ENCODE peak calls at places on chromosome 7, in eight cellular contexts. E is stimulated activated CD4-positive, alpha-beta T cell treated with anti-CD3 and anti-CD28 coated beads, Interleukin-1b, Interleukin-23, amount 100 ng/mL, for 1 hour; I is ascending aorta; V is T-helper 17 cell; G is activated B cell treated with CpG ODN at 0.5 μM for 24 hours; C is iPS DF 19.7; T is RCC 7860; D is COR-L47. Y is an unnamed sample.

GRCh38 chr7:97357459-97357858 is 240.0 kb downstream of the SDHAF3 start:
- DNase-seq in E (no peak), I (no peak), V (no peak), G (no peak), C (no peak), T (no peak), D (no peak), Y (no peak)

GRCh38 chr7:76048668-76048988 is 722 bp downstream of the MDH2 start:
- DNase-seq in E (no peak), I (no peak), V (no peak), G (no peak), C (no peak), T (no peak), D (no peak), Y (no peak)

GRCh38 chr7:157768198-157768597 is 431.4 kb downstream of the DNAJB6 start:
- DNase-seq in E (no peak), I (no peak), V (no peak), G (no peak), C (no peak), T (no peak), D (no peak), Y (peak; percentile 72)

GRCh38 chr7:90625562-90625961 is 29.4 kb downstream of the CDK14 start:
- DNase-seq in E (no peak), I (no peak), V (no peak), G (no peak), C (no peak), T (peak; percentile 19), D (peak; percentile 61), Y (no peak)

GRCh38 chr7:106178593-106179134 is 66.6 kb upstream of the SYPL1 start:
- DNase-seq in E (no peak), I (no peak), V (no peak), G (no peak), C (no peak), T (no peak), D (peak; percentile 44), Y (peak; percentile 43)

GRCh38 chr7:150967332-150967731 is 10.8 kb downstream of the KCNH2 start:
- DNase-seq in E (no peak), I (no peak), V (no peak), G (no peak), C (no peak), T (no peak), D (no peak), Y (no peak)

GRCh38 chr7:50803359-50804337 is 21.0 kb upstream of the GRB10 start:
- DNase-seq in E (no peak), I (no peak), V (no peak), G (no peak), C (no peak), T (peak; percentile 42), D (no peak), Y (no peak)

GRCh38 chr7:83150310-83150709 is 12.4 kb downstream of the PCLO start:
- DNase-seq in E (no peak), I (no peak), V (no peak), G (no peak), C (no peak), T (no peak), D (no peak), Y (no peak)

GRCh38 chr7:20395494-20395893 is 64.8 kb downstream of the ITGB8 start:
- DNase-seq in E (no peak), I (no peak), V (no peak), G (no peak), C (no peak), T (no peak), D (no peak), Y (no peak)

GRCh38 chr7:99244942-99245341 is 27.7 kb upstream of the MYH16 start:
- DNase-seq in E (no peak), I (no peak), V (no peak), G (no peak), C (no peak), T (peak; percentile 83), D (no peak), Y (no peak)

GRCh38 chr7:106126170-106126938 is 14.2 kb upstream of the SYPL1 start:
- DNase-seq in E (peak; percentile 16), I (no peak), V (no peak), G (no peak), C (no peak), T (peak; percentile 45), D (peak; percentile 28), Y (no peak)

GRCh38 chr7:75979361-75980125 is 14.9 kb downstream of the TMEM120A start:
- DNase-seq in E (no peak), I (no peak), V (no peak), G (no peak), C (no peak), T (no peak), D (no peak), Y (no peak)

GRCh38 chr7:32905175-32905662 is 13.7 kb upstream of the KBTBD2 start:
- DNase-seq in E (no peak), I (no peak), V (peak; percentile 47), G (no peak), C (peak; percentile 70), T (no peak), D (no peak), Y (no peak)

GRCh38 chr7:123674399-123675091 is 18.9 kb downstream of the LMOD2 start:
- DNase-seq in E (no peak), I (no peak), V (no peak), G (no peak), C (no peak), T (no peak), D (no peak), Y (no peak)

GRCh38 chr7:131438969-131439368 is 111.3 kb downstream of the MKLN1 start:
- DNase-seq in E (no peak), I (no peak), V (no peak), G (no peak), C (no peak), T (no peak), D (no peak), Y (no peak)

GRCh38 chr7:2325028-2325625 is 10.9 kb upstream of the SNX8 start:
- DNase-seq in E (no peak), I (no peak), V (no peak), G (no peak), C (no peak), T (no peak), D (no peak), Y (no peak)

GRCh38 chr7:120979765-120980499 is 8.6 kb upstream of the CPED1 start:
- DNase-seq in E (no peak), I (no peak), V (no peak), G (no peak), C (no peak), T (no peak), D (no peak), Y (no peak)

GRCh38 chr7:50307368-50308012 is 3.0 kb downstream of the IKZF1 start:
- DNase-seq in E (no peak), I (no peak), V (peak; percentile 52), G (no peak), C (no peak), T (no peak), D (no peak), Y (no peak)